ENCODE peak calls at places on chromosome 15, in seven cellular contexts. One of them, this sample, is unnamed.

GRCh38 chr15:80068578-80068977 is 9.1 kb downstream of the ZFAND6 start:
- DNase-seq in heart left ventricle: no peak
- DNase-seq in esophagus squamous epithelium: no peak
- DNase-seq in thyroid gland: no peak
- DNase-seq in CD8-positive, alpha-beta memory T cell: no peak
- DNase-seq in Panc1: no peak
- DNase-seq in lower lobe of right lung: no peak
- DNase-seq in this sample: no peak

GRCh38 chr15:75195122-75195765 is 6.4 kb upstream of the C15orf39 start:
- DNase-seq in heart left ventricle: no peak
- DNase-seq in esophagus squamous epithelium: no peak
- DNase-seq in thyroid gland: peak; percentile 92
- DNase-seq in CD8-positive, alpha-beta memory T cell: no peak
- DNase-seq in Panc1: no peak
- DNase-seq in lower lobe of right lung: no peak
- DNase-seq in this sample: peak; percentile 61

GRCh38 chr15:90294601-90295269 is 29.3 kb downstream of the NGRN start:
- DNase-seq in heart left ventricle: no peak
- DNase-seq in esophagus squamous epithelium: no peak
- DNase-seq in thyroid gland: no peak
- DNase-seq in CD8-positive, alpha-beta memory T cell: no peak
- DNase-seq in Panc1: no peak
- DNase-seq in lower lobe of right lung: no peak
- DNase-seq in this sample: peak; percentile 42

GRCh38 chr15:29677871-29678431 is 144.3 kb downstream of the TJP1 start:
- DNase-seq in heart left ventricle: no peak
- DNase-seq in esophagus squamous epithelium: no peak
- DNase-seq in thyroid gland: no peak
- DNase-seq in CD8-positive, alpha-beta memory T cell: no peak
- DNase-seq in Panc1: no peak
- DNase-seq in lower lobe of right lung: no peak
- DNase-seq in this sample: peak; percentile 58

GRCh38 chr15:75131269-75131643 is 70.4 kb upstream of the C15orf39 start:
- DNase-seq in heart left ventricle: no peak
- DNase-seq in esophagus squamous epithelium: no peak
- DNase-seq in thyroid gland: no peak
- DNase-seq in CD8-positive, alpha-beta memory T cell: no peak
- DNase-seq in Panc1: no peak
- DNase-seq in lower lobe of right lung: no peak
- DNase-seq in this sample: no peak

GRCh38 chr15:64634020-64634419 is 141.4 kb downstream of the RBPMS2 start:
- DNase-seq in heart left ventricle: no peak
- DNase-seq in esophagus squamous epithelium: no peak
- DNase-seq in thyroid gland: no peak
- DNase-seq in CD8-positive, alpha-beta memory T cell: peak; percentile 54
- DNase-seq in Panc1: no peak
- DNase-seq in lower lobe of right lung: no peak
- DNase-seq in this sample: no peak

GRCh38 chr15:85473455-85473854 is 93.1 kb downstream of the AKAP13 start:
- DNase-seq in heart left ventricle: no peak
- DNase-seq in esophagus squamous epithelium: no peak
- DNase-seq in thyroid gland: no peak
- DNase-seq in CD8-positive, alpha-beta memory T cell: no peak
- DNase-seq in Panc1: no peak
- DNase-seq in lower lobe of right lung: no peak
- DNase-seq in this sample: no peak

GRCh38 chr15:77017091-77017660 is 22.2 kb downstream of the PSTPIP1 start:
- DNase-seq in heart left ventricle: no peak
- DNase-seq in esophagus squamous epithelium: no peak
- DNase-seq in thyroid gland: no peak
- DNase-seq in CD8-positive, alpha-beta memory T cell: no peak
- DNase-seq in Panc1: no peak
- DNase-seq in lower lobe of right lung: no peak
- DNase-seq in this sample: no peak

GRCh38 chr15:74958320-74958907 is 1.8 kb upstream of the RPP25 start:
- DNase-seq in heart left ventricle: peak; percentile 49
- DNase-seq in esophagus squamous epithelium: no peak
- DNase-seq in thyroid gland: peak; percentile 71
- DNase-seq in CD8-positive, alpha-beta memory T cell: no peak
- DNase-seq in Panc1: no peak
- DNase-seq in lower lobe of right lung: peak; percentile 81
- DNase-seq in this sample: peak; percentile 75

GRCh38 chr15:65286069-65286703 is 497 bp downstream of the PARP16 start:
- DNase-seq in heart left ventricle: peak; percentile 15
- DNase-seq in esophagus squamous epithelium: no peak
- DNase-seq in thyroid gland: peak; percentile 55
- DNase-seq in CD8-positive, alpha-beta memory T cell: no peak
- DNase-seq in Panc1: no peak
- DNase-seq in lower lobe of right lung: peak; percentile 69
- DNase-seq in this sample: peak; percentile 44

DNA sequence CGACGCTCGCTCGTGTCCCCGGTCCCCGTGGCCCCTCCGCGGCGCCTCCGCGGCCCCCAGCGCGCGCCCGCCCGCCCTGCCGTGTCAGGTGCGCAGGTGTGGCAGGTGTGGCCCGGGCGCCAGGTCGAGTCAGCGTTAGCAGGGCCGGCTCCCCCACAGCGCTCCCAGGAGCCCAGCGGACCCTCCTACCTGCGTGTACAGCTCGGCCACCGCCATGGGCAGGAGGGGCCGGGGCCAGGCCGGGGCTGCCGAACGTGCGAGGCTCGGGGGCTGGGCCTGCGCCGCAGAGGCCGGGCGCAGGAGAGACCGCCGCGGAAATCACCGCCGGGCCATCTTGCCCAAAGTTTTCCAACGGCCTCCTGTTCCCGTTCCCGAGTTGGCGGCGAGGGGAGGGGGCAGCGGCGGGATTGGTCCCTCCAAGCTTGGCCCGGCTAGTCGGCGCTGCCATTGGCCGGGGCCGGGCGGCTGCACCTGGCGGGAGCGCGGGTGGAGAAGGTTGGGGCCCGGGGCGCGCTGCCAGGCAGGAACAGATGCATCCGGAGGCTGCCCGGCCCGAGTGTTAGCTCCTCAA is at the start of gene MYO5C:
- DNase-seq in heart left ventricle: peak; percentile 80
- DNase-seq in esophagus squamous epithelium: no peak
- DNase-seq in thyroid gland: peak; percentile 96
- DNase-seq in CD8-positive, alpha-beta memory T cell: peak; percentile 8
- DNase-seq in Panc1: no peak
- DNase-seq in lower lobe of right lung: peak; percentile 93
- DNase-seq in this sample: peak; percentile 96
- H3K4me3 ChIP-seq in heart left ventricle: peak within 1 kb of the TSS; percentile 55
- H3K4me3 ChIP-seq in esophagus squamous epithelium: peak within 1 kb of the TSS; percentile 74
- H3K4me3 ChIP-seq in thyroid gland: peak within 1 kb of the TSS; percentile 79
- H3K4me3 ChIP-seq in CD8-positive, alpha-beta memory T cell: no peak within 1 kb of the TSS
- H3K4me3 ChIP-seq in Panc1: peak within 1 kb of the TSS; percentile 61
- H3K4me3 ChIP-seq in lower lobe of right lung: peak within 1 kb of the TSS; percentile 62
- H3K4me3 ChIP-seq in this sample: peak within 1 kb of the TSS; percentile 50

GRCh38 chr15:98786706-98787105 is 138.4 kb downstream of the IGF1R start:
- DNase-seq in heart left ventricle: no peak
- DNase-seq in esophagus squamous epithelium: no peak
- DNase-seq in thyroid gland: no peak
- DNase-seq in CD8-positive, alpha-beta memory T cell: no peak
- DNase-seq in Panc1: no peak
- DNase-seq in lower lobe of right lung: no peak
- DNase-seq in this sample: no peak
- H3K27ac ChIP-seq in heart left ventricle: peak overlapping the region; percentile 69
- H3K27ac ChIP-seq in esophagus squamous epithelium: no peak overlapping the region
- H3K27ac ChIP-seq in thyroid gland: no peak overlapping the region
- H3K27ac ChIP-seq in CD8-positive, alpha-beta memory T cell: no peak overlapping the region
- H3K27ac ChIP-seq in Panc1: peak overlapping the region; percentile 69
- H3K27ac ChIP-seq in lower lobe of right lung: no peak overlapping the region
- H3K27ac ChIP-seq in this sample: peak overlapping the region; percentile 34

DNA sequence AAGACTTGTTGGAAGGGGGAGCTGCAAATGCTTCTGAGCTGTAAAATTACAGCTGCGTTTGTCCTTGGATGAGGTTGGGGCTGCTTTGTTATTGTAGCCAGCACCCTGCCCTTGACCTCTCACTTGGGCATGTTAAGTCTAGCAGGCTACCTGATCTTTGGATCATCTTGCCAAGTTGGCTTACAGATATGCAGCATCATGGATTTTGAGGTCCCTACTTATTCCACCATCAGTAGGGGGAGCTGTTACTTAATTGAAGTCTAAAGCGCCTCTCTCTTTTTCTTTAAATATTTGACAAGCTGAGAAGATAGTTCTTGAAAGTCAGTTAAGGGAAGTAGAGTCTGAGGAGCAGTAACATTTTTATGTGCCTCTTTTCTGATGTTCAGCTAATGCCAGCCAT is 793.0 kb downstream of the MCTP2 start:
- DNase-seq in heart left ventricle: no peak
- DNase-seq in esophagus squamous epithelium: no peak
- DNase-seq in thyroid gland: no peak
- DNase-seq in CD8-positive, alpha-beta memory T cell: no peak
- DNase-seq in Panc1: no peak
- DNase-seq in lower lobe of right lung: no peak
- DNase-seq in this sample: no peak
- H3K9me3 ChIP-seq in heart left ventricle: peaks cover 5% of the 10 kb centered on the region
- H3K9me3 ChIP-seq in esophagus squamous epithelium: no peaks in the 10 kb centered on the region
- H3K9me3 ChIP-seq in thyroid gland: no peaks in the 10 kb centered on the region
- H3K9me3 ChIP-seq in CD8-positive, alpha-beta memory T cell: no peaks in the 10 kb centered on the region
- H3K9me3 ChIP-seq in Panc1: peaks cover 8% of the 10 kb centered on the region
- H3K9me3 ChIP-seq in lower lobe of right lung: no peaks in the 10 kb centered on the region
- H3K9me3 ChIP-seq in this sample: no peaks in the 10 kb centered on the region

GRCh38 chr15:57375827-57376694 is at the start of gene CGNL1:
- DNase-seq in heart left ventricle: peak; percentile 53
- DNase-seq in esophagus squamous epithelium: no peak
- DNase-seq in thyroid gland: peak; percentile 62
- DNase-seq in CD8-positive, alpha-beta memory T cell: no peak
- DNase-seq in Panc1: no peak
- DNase-seq in lower lobe of right lung: peak; percentile 56
- DNase-seq in this sample: peak; percentile 64
- H3K4me3 ChIP-seq in heart left ventricle: peak within 1 kb of the TSS; percentile 58
- H3K4me3 ChIP-seq in esophagus squamous epithelium: peak within 1 kb of the TSS; percentile 85
- H3K4me3 ChIP-seq in thyroid gland: peak within 1 kb of the TSS; percentile 56
- H3K4me3 ChIP-seq in CD8-positive, alpha-beta memory T cell: no peak within 1 kb of the TSS
- H3K4me3 ChIP-seq in Panc1: peak within 1 kb of the TSS; percentile 46
- H3K4me3 ChIP-seq in lower lobe of right lung: peak within 1 kb of the TSS; percentile 78
- H3K4me3 ChIP-seq in this sample: peak within 1 kb of the TSS; percentile 65

GRCh38 chr15:82100116-82100795 is 54.4 kb upstream of the MEX3B start:
- DNase-seq in heart left ventricle: no peak
- DNase-seq in esophagus squamous epithelium: no peak
- DNase-seq in thyroid gland: no peak
- DNase-seq in CD8-positive, alpha-beta memory T cell: no peak
- DNase-seq in Panc1: no peak
- DNase-seq in lower lobe of right lung: no peak
- DNase-seq in this sample: no peak
- H3K27ac ChIP-seq in heart left ventricle: no peak overlapping the region
- H3K27ac ChIP-seq in esophagus squamous epithelium: no peak overlapping the region
- H3K27ac ChIP-seq in thyroid gland: no peak overlapping the region
- H3K27ac ChIP-seq in CD8-positive, alpha-beta memory T cell: no peak overlapping the region
- H3K27ac ChIP-seq in Panc1: no peak overlapping the region
- H3K27ac ChIP-seq in lower lobe of right lung: no peak overlapping the region
- H3K27ac ChIP-seq in this sample: no peak overlapping the region

GRCh38 chr15:58576657-58577056 is 144.9 kb downstream of the LIPC start:
- DNase-seq in heart left ventricle: no peak
- DNase-seq in esophagus squamous epithelium: no peak
- DNase-seq in thyroid gland: no peak
- DNase-seq in CD8-positive, alpha-beta memory T cell: no peak
- DNase-seq in Panc1: no peak
- DNase-seq in lower lobe of right lung: no peak
- DNase-seq in this sample: no peak

GRCh38 chr15:58575045-58575786 is 143.4 kb downstream of the LIPC start:
- DNase-seq in heart left ventricle: no peak
- DNase-seq in esophagus squamous epithelium: no peak
- DNase-seq in thyroid gland: no peak
- DNase-seq in CD8-positive, alpha-beta memory T cell: no peak
- DNase-seq in Panc1: no peak
- DNase-seq in lower lobe of right lung: no peak
- DNase-seq in this sample: no peak

GRCh38 chr15:58573270-58573669 is 141.5 kb downstream of the LIPC start:
- DNase-seq in heart left ventricle: no peak
- DNase-seq in esophagus squamous epithelium: no peak
- DNase-seq in thyroid gland: no peak
- DNase-seq in CD8-positive, alpha-beta memory T cell: no peak
- DNase-seq in Panc1: no peak
- DNase-seq in lower lobe of right lung: no peak
- DNase-seq in this sample: no peak

GRCh38 chr15:58572521-58572920 is 140.7 kb downstream of the LIPC start:
- DNase-seq in heart left ventricle: no peak
- DNase-seq in esophagus squamous epithelium: no peak
- DNase-seq in thyroid gland: no peak
- DNase-seq in CD8-positive, alpha-beta memory T cell: no peak
- DNase-seq in Panc1: no peak
- DNase-seq in lower lobe of right lung: no peak
- DNase-seq in this sample: no peak

DNA sequence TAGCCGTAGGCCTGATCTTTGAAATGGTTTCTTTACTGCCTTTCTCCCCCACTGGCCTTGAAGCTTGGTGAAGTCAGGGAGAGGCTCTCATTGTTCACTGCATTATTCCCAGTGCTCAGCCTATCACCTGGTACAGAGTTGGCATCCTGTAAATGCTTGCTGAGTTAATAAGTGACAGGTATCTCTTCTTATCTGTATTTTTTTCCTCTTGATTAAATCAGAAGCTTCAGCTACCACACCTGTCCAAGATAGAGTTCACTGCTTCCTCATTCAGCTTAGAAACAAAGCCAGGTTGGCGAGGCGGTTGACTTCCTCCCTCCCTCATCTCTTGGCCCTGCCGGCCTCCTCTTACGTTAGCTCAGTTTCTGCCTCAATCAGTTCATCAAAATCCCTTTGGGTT is 142.8 kb downstream of the LIPC start:
- DNase-seq in heart left ventricle: no peak
- DNase-seq in esophagus squamous epithelium: no peak
- DNase-seq in thyroid gland: no peak
- DNase-seq in CD8-positive, alpha-beta memory T cell: no peak
- DNase-seq in Panc1: no peak
- DNase-seq in lower lobe of right lung: no peak
- DNase-seq in this sample: no peak
- H3K9me3 ChIP-seq in heart left ventricle: peaks cover 2% of the 10 kb centered on the region
- H3K9me3 ChIP-seq in esophagus squamous epithelium: no peaks in the 10 kb centered on the region
- H3K9me3 ChIP-seq in thyroid gland: no peaks in the 10 kb centered on the region
- H3K9me3 ChIP-seq in CD8-positive, alpha-beta memory T cell: no peaks in the 10 kb centered on the region
- H3K9me3 ChIP-seq in Panc1: no peaks in the 10 kb centered on the region
- H3K9me3 ChIP-seq in lower lobe of right lung: no peaks in the 10 kb centered on the region
- H3K9me3 ChIP-seq in this sample: no peaks in the 10 kb centered on the region

GRCh38 chr15:97755726-97756125 is 204.8 kb upstream of the ARRDC4 start:
- DNase-seq in heart left ventricle: no peak
- DNase-seq in esophagus squamous epithelium: no peak
- DNase-seq in thyroid gland: no peak
- DNase-seq in CD8-positive, alpha-beta memory T cell: no peak
- DNase-seq in Panc1: no peak
- DNase-seq in lower lobe of right lung: no peak
- DNase-seq in this sample: no peak
- H3K4me3 ChIP-seq in heart left ventricle: no peak overlapping the region
- H3K4me3 ChIP-seq in esophagus squamous epithelium: no peak overlapping the region
- H3K4me3 ChIP-seq in thyroid gland: no peak overlapping the region
- H3K4me3 ChIP-seq in CD8-positive, alpha-beta memory T cell: no peak overlapping the region
- H3K4me3 ChIP-seq in Panc1: no peak overlapping the region
- H3K4me3 ChIP-seq in lower lobe of right lung: no peak overlapping the region
- H3K4me3 ChIP-seq in this sample: no peak overlapping the region